ENCODE peak calls at places on chromosomes 13 and 19, in four cellular contexts. Z is epithelial cell of esophagus, K is nephron progenitor cell, J is heart right ventricle. H is an unnamed sample.
A peak's percentile ranks its signal among the peaks of the same experiment; 100 is the strongest.

GRCh38 chr19:33641261-33641660 is 19.5 kb downstream of the CHST8 start:
- DNase-seq in Z (no peak), K (no peak), J (no peak), H (no peak)

GRCh38 chr13:61109741-61110140 is 305.9 kb downstream of the PCDH20 start:
- DNase-seq in Z (peak; percentile 2), K (no peak), J (no peak), H (no peak)

GRCh38 chr13:76293751-76294150 is 592.5 kb downstream of the KCTD12 start:
- DNase-seq in Z (peak; percentile 8), K (no peak), J (no peak), H (no peak)

GRCh38 chr13:26660761-26661160 is 99.8 kb downstream of the GPR12 start:
- DNase-seq in Z (no peak), K (no peak), J (no peak), H (no peak)

GRCh38 chr13:28854657-28855056 is 34.5 kb downstream of the MTUS2 start:
- DNase-seq in Z (no peak), K (peak; percentile 26), J (no peak), H (no peak)

GRCh38 chr19:32662186-32662585 is 12.8 kb downstream of the ANKRD27 start:
- DNase-seq in Z (peak; percentile 28), K (no peak), J (no peak), H (no peak)

GRCh38 chr13:89891416-89891815 is 1456.1 kb upstream of the MIR17HG start:
- DNase-seq in Z (no peak), K (no peak), J (no peak), H (no peak)

GRCh38 chr19:24060687-24061356 is 26.2 kb upstream of the ZNF254 start:
- DNase-seq in Z (peak; percentile 97), K (no peak), J (no peak), H (no peak)

GRCh38 chr13:86862137-86862536 is 809.0 kb upstream of the SLITRK5 start:
- DNase-seq in Z (peak; percentile 3), K (no peak), J (no peak), H (no peak)

GRCh38 chr13:73224708-73225107 is 165.9 kb downstream of the KLF5 start:
- DNase-seq in Z (peak; percentile 56), K (no peak), J (no peak), H (no peak)

GRCh38 chr19:55212447-55212846 is 3.1 kb upstream of the PTPRH start:
- DNase-seq in Z (peak; percentile 29), K (no peak), J (no peak), H (no peak)

GRCh38 chr19:17405250-17406038 is at the start of gene BST2:
- DNase-seq in Z (peak; percentile 15), K (no peak), J (peak; percentile 72), H (peak; percentile 61)

GRCh38 chr19:15464394-15465385 is at the start of gene RASAL3:
- DNase-seq in Z (no peak), K (no peak), J (no peak), H (no peak)

GRCh38 chr19:8585894-8586750 is 8.9 kb upstream of the MYO1F start:
- DNase-seq in Z (no peak), K (peak; percentile 86), J (no peak), H (peak; percentile 53)

GRCh38 chr13:44576396-44577235 is 486 bp upstream of the TSC22D1 start:
- DNase-seq in Z (peak; percentile 33), K (peak; percentile 63), J (no peak), H (no peak)

GRCh38 chr13:56501750-56502149 is 639.0 kb upstream of the PRR20A start:
- DNase-seq in Z (peak; percentile 58), K (no peak), J (no peak), H (no peak)

GRCh38 chr19:7921955-7922840 is 2.1 kb downstream of the SNAPC2 start:
- DNase-seq in Z (no peak), K (no peak), J (no peak), H (peak; percentile 18)

DNA sequence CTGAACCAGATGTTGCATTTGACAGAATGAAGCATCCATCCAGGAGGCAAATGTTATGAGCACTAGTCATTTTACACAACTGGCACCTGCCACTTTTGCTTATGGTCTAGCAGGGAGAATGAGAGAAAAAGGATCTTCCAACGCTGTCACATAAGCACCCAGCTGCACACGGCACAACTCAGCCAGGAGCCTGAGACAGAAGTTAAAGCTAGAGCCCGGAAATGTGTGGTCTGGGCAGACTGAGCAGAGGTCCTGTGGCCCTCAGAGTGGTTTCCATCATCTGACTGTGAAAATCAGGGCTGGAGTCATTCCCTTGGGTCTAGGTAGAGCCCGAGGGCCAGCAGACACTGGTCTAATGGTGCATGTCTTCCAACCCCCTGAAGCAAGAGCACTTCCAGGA is 78.4 kb upstream of the XPO4 start:
- DNase-seq in Z (no peak), K (no peak), J (no peak), H (no peak)
- TF ChIP-seq CTCF in Z (no peak), K (no peak), J (no peak), H (no peak)

DNA sequence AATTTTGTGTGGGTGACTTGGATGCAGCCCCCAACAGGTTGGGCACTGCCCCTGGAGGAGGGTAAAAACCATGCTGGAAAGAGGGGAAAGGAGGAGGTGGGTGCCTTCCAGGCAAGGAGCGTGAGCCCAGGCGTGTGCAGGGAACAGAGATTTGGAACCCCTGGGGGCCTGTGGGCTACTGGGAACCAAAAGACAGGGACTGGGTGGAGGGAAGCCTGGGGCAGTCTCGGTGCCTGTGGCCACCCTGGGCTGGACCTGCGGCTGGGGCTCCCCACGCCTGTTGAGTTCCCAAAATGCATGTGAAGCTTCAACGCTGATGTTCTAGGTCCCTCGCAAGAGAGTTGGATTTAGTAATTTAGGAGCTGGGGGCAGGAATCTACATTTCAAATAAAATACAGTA is 24.8 kb downstream of the GGACT start:
- DNase-seq in Z (no peak), K (no peak), J (no peak), H (no peak)
- TF ChIP-seq CTCF in Z (no peak), K (no peak), J (no peak), H (no peak)

GRCh38 chr13:48749144-48749543 is 95.4 kb downstream of the CYSLTR2 start:
- DNase-seq in Z (peak; percentile 85), K (no peak), J (no peak), H (no peak)

GRCh38 chr13:48746816-48747215 is 93.1 kb downstream of the CYSLTR2 start:
- DNase-seq in Z (no peak), K (no peak), J (no peak), H (no peak)

GRCh38 chr13:48750588-48751383 is 97.1 kb downstream of the CYSLTR2 start:
- DNase-seq in Z (no peak), K (no peak), J (peak; percentile 63), H (no peak)

GRCh38 chr13:48748681-48749080 is 95.0 kb downstream of the CYSLTR2 start:
- DNase-seq in Z (no peak), K (no peak), J (no peak), H (no peak)

DNA sequence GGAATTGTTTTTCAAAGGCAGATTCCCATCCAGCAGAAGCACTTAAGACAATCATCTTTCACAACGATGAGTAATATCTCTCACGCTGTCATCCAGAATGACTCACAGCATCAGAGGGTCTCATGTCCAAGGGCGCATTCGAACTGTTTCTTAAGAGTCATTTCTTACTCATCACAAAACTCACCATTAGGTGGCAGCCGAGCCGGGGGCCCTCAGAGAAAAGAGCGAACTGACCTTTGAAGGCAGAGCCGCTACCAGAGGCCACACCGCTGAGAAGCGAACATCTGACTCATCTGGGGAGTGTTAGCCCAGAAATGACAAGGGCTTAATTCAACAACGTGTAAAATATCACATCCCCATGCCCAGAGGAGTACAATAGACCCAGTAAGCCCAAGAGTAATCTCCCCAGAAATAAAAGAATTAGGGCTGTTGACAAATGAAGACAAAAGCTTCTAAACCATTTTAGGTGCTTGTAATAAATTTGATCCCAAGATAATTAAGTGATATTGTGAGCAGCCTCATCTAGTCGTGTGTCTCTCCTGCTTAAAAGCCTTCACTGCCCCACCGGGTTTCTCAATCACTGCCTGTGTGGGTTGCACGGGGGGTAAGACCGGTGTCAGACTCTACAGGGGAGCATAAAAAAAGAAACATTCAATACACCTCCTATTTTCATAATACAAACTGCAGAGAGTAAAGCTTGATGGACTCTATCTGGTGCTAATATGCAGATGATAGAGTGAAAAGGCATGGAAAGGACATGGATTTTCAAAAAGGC is 96.2 kb downstream of the CYSLTR2 start:
- DNase-seq in Z (peak; percentile 99), K (peak; percentile 68), J (peak; percentile 79), H (no peak)
- TF ChIP-seq CTCF in Z (peak; percentile 48), K (peak; percentile 55), J (peak; percentile 65), H (no peak)

DNA sequence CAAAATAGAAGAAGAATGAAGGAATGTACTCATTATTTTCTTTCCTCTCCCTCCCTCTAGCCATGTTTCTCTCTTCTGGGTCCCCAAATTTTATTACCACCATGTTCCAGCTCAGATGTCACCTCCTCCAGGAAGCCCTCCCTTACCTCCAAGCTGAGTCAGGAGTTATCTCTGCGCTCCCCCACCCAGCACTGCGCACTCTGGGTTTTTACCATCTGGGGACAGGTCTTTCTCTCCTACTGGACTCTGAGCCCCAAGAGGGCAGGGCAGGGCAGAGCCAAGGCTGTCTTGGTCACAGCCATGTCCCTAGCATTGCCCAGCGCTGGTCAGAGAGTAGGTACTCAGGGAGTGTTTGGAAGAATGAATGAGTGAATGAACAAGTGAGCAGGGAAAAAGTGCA is 2.9 kb downstream of the GNG8 start:
- DNase-seq in Z (no peak), K (no peak), J (no peak), H (no peak)
- TF ChIP-seq CTCF in Z (no peak), K (no peak), J (no peak), H (no peak)

GRCh38 chr19:18989316-18989715 is 44.0 kb downstream of the SUGP2 start:
- DNase-seq in Z (no peak), K (no peak), J (no peak), H (no peak)
- TF ChIP-seq CTCF in Z (no peak), K (no peak), J (no peak), H (no peak)

GRCh38 chr13:111508164-111508870 is 187.9 kb downstream of the TEX29 start:
- DNase-seq in Z (no peak), K (no peak), J (no peak), H (no peak)

GRCh38 chr13:111505175-111505777 is 184.8 kb downstream of the TEX29 start:
- DNase-seq in Z (no peak), K (peak; percentile 66), J (no peak), H (no peak)

GRCh38 chr13:111508902-111509509 is 188.6 kb downstream of the TEX29 start:
- DNase-seq in Z (no peak), K (no peak), J (no peak), H (no peak)

GRCh38 chr13:111506131-111506530 is 185.7 kb downstream of the TEX29 start:
- DNase-seq in Z (no peak), K (no peak), J (no peak), H (no peak)

GRCh38 chr13:111506621-111507020 is 186.2 kb downstream of the TEX29 start:
- DNase-seq in Z (no peak), K (no peak), J (no peak), H (no peak)
- TF ChIP-seq CTCF in Z (no peak), K (no peak), J (no peak), H (no peak)

GRCh38 chr13:74683411-74683810 is 549.2 kb upstream of the KLF12 start:
- DNase-seq in Z (peak; percentile 59), K (no peak), J (no peak), H (no peak)
- TF ChIP-seq CTCF in Z (peak; percentile 38), K (no peak), J (no peak), H (no peak)

GRCh38 chr13:33373624-33374023 is 88.1 kb upstream of the STARD13 start:
- DNase-seq in Z (no peak), K (no peak), J (no peak), H (no peak)
- TF ChIP-seq CTCF in Z (peak; percentile 12), K (no peak), J (no peak), H (no peak)

H was measured in mesothelial cell of epicardium.